ENCODE peak calls at places on chromosomes 4 and X, in four cellular contexts. Z is SJSA1, I is ovary, Y is GM23338. K is an unnamed sample.

GRCh38 chr4:179307297-179308136 is 1865.3 kb upstream of the AGA start:
- DNase-seq in Z (no peak), I (no peak), Y (peak; percentile 83), K (peak; percentile 60)

GRCh38 chr4:110480031-110480549 is 4.1 kb downstream of the ENPEP start:
- DNase-seq in Z (peak; percentile 78), I (no peak), Y (peak; percentile 35), K (peak; percentile 30)

GRCh38 chr4:164442167-164442566 is 311.8 kb upstream of the SMIM31 start:
- DNase-seq in Z (no peak), I (no peak), Y (no peak), K (peak; percentile 67)

GRCh38 chr4:177051473-177052060 is 258.1 kb upstream of the NEIL3 start:
- DNase-seq in Z (no peak), I (no peak), Y (peak; percentile 88), K (peak; percentile 63)

GRCh38 chr4:74357965-74358364 is 7.0 kb upstream of the EREG start:
- DNase-seq in Z (no peak), I (no peak), Y (no peak), K (peak; percentile 69)

GRCh38 chrX:134725103-134725690 is 66.9 kb upstream of the PLAC1 start:
- DNase-seq in Z (no peak), I (no peak), Y (no peak), K (peak; percentile 71)

GRCh38 chr4:123804171-123804721 is 407.7 kb downstream of the SPRY1 start:
- DNase-seq in Z (no peak), I (no peak), Y (no peak), K (no peak)

GRCh38 chrX:142938793-142939192 is 86.9 kb upstream of the SPANXN4 start:
- DNase-seq in Z (no peak), I (no peak), Y (no peak), K (no peak)

GRCh38 chrX:153582896-153583295 is 16.0 kb downstream of the CCNQ start:
- DNase-seq in Z (no peak), I (no peak), Y (no peak), K (no peak)

GRCh38 chr4:75696036-75696435 is 22.8 kb upstream of the G3BP2 start:
- DNase-seq in Z (no peak), I (no peak), Y (no peak), K (no peak)

GRCh38 chrX:5390376-5390775 is 838.3 kb downstream of the NLGN4X start:
- DNase-seq in Z (no peak), I (no peak), Y (no peak), K (no peak)

GRCh38 chr4:88006956-88007303 is 505 bp upstream of the PKD2 start:
- DNase-seq in Z (no peak), I (no peak), Y (peak; percentile 57), K (no peak)

GRCh38 chr4:88009871-88010270 is 2.4 kb downstream of the PKD2 start:
- DNase-seq in Z (no peak), I (no peak), Y (no peak), K (no peak)

GRCh38 chr4:88007304-88008132 is at the start of gene PKD2:
- DNase-seq in Z (peak; percentile 82), I (peak; percentile 90), Y (peak; percentile 88), K (peak; percentile 66)

GRCh38 chr4:88008624-88009235 is 1.3 kb downstream of the PKD2 start:
- DNase-seq in Z (no peak), I (no peak), Y (no peak), K (peak; percentile 4)

DNA sequence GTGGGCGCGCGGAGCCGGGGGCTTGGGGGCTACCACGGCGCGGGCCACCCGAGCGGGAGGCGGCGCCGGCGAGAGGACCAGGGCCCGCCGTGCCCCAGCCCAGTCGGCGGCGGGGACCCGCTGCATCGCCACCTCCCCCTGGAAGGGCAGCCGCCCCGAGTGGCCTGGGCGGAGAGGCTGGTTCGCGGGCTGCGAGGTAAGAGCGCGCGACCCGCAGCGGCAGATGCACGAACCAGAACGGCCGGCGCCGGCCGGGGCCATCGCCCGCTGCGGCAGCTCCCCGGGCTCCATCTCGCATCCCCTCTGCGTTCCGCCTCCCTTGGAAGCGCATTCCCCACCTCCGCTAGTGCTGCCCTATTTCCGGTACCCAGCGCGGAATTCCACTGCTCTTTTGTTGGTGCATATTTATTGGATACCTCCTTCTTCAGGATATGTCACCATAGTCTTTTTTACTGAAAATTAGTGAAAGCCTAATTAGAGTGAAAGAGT is 742 bp downstream of the PKD2 start:
- DNase-seq in Z (peak; percentile 62), I (peak; percentile 46), Y (peak; percentile 86), K (peak; percentile 35)
- H3K4me1 ChIP-seq in Z (peaks cover 32% of the 10 kb centered on the region), I (peaks cover 1% of the 10 kb centered on the region), Y (peaks cover 49% of the 10 kb centered on the region), K (peaks cover 16% of the 10 kb centered on the region)

GRCh38 chr4:8149664-8150063 is 8.9 kb downstream of the ABLIM2 start:
- DNase-seq in Z (no peak), I (no peak), Y (no peak), K (no peak)

GRCh38 chr4:8147231-8147970 is 11.2 kb downstream of the ABLIM2 start:
- DNase-seq in Z (no peak), I (no peak), Y (peak; percentile 57), K (no peak)

GRCh38 chr4:8150152-8151090 is 8.2 kb downstream of the ABLIM2 start:
- DNase-seq in Z (no peak), I (no peak), Y (no peak), K (no peak)

GRCh38 chr4:8148159-8148558 is 10.5 kb downstream of the ABLIM2 start:
- DNase-seq in Z (no peak), I (no peak), Y (no peak), K (no peak)

GRCh38 chr4:8148785-8149435 is 9.7 kb downstream of the ABLIM2 start:
- DNase-seq in Z (no peak), I (no peak), Y (no peak), K (no peak)
- H3K4me1 ChIP-seq in Z (no peaks in the 10 kb centered on the region), I (peaks cover 9% of the 10 kb centered on the region), Y (peaks cover 4% of the 10 kb centered on the region), K (no peaks in the 10 kb centered on the region)

DNA sequence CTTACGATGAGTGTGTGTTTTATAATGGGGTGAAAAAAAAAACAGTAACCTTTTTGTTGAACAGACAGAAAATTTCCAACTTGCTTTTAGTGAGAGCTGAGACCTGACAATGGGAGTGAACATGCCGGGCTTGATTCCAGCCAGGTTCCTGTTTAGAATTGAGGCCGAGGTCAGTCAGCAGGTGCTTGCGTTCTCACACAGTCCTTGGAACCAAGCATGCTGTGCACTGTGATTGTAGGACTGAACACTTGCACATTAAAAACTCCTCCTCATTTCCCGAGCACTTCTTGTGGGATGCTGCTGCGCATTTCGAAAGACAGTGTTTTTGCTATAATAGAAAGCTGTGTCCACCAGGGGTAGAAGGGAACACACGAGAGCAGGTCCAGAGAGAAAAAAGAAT is 51.8 kb downstream of the TMEM131L start:
- DNase-seq in Z (no peak), I (peak; percentile 44), Y (no peak), K (no peak)
- H3K4me1 ChIP-seq in Z (peaks cover 30% of the 10 kb centered on the region), I (peaks cover 13% of the 10 kb centered on the region), Y (peaks cover 46% of the 10 kb centered on the region), K (peaks cover 15% of the 10 kb centered on the region)

DNA sequence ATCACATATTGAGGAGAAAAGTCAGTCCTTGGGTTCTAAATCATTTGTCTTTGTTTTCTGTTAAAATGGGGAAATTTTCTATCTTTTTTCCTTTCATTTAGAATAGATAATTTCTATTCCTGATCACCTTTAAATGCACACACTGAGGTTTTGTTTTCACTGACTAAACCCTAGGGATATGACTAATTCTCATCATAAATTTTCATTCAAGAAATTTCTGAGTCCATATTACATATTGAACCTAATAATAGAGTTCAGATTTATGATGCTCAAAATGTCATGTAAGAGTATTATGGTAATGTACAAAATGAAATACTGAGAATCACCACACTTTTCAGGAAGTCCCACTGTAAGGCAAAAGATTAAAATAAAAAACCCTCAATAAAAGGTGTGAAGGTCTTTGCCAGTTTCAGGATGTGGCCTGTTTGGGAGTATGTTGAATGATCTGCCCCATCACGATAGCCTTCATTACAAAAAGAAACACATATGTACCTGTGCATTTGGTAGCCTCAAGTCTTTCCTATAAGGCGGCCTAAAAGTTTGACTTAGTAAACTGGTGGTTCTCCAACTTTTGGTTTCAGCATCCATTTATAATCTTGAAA is 49.4 kb downstream of the LEF1 start:
- DNase-seq in Z (no peak), I (no peak), Y (no peak), K (peak; percentile 42)
- H3K4me1 ChIP-seq in Z (peaks cover 30% of the 10 kb centered on the region), I (no peaks in the 10 kb centered on the region), Y (peaks cover 16% of the 10 kb centered on the region), K (peaks cover 26% of the 10 kb centered on the region)

GRCh38 chr4:145283909-145284308 is 103.5 kb upstream of the OTUD4 start:
- DNase-seq in Z (no peak), I (no peak), Y (no peak), K (no peak)
- H3K4me1 ChIP-seq in Z (peaks cover 22% of the 10 kb centered on the region), I (no peaks in the 10 kb centered on the region), Y (no peaks in the 10 kb centered on the region), K (peaks cover 24% of the 10 kb centered on the region)